ENCODE peak calls at places on chromosomes 3 and 15, in seven cellular contexts. E is HepG2, K is psoas muscle, L is gastrocnemius medialis, X is mucosa of descending colon, I is left lung, Z is right cardiac atrium. Y is an unnamed sample.

GRCh38 chr3:29346828-29347227 is 66.0 kb downstream of the RBMS3 start:
- ATAC-seq in E (no peak), K (no peak), L (no peak), X (no peak), I (no peak), Z (no peak), Y (no peak)

GRCh38 chr15:95300958-95301357 is 1029.5 kb upstream of the NR2F2 start:
- ATAC-seq in E (no peak), K (no peak), L (no peak), X (no peak), I (peak; percentile 38), Z (peak; percentile 75), Y (no peak)

GRCh38 chr15:73284073-73284472 is 84.7 kb downstream of the HCN4 start:
- ATAC-seq in E (no peak), K (no peak), L (no peak), X (no peak), I (no peak), Z (no peak), Y (no peak)

GRCh38 chr15:77670558-77671148 is 37.9 kb upstream of the LINGO1 start:
- ATAC-seq in E (no peak), K (no peak), L (no peak), X (no peak), I (no peak), Z (no peak), Y (no peak)

GRCh38 chr15:65918357-65918920 is 49.1 kb downstream of the RAB11A start:
- ATAC-seq in E (no peak), K (no peak), L (no peak), X (no peak), I (no peak), Z (no peak), Y (no peak)

GRCh38 chr15:42622328-42622925 is 47.0 kb downstream of the STARD9 start:
- ATAC-seq in E (peak; percentile 63), K (no peak), L (no peak), X (peak; percentile 90), I (no peak), Z (peak; percentile 52), Y (no peak)

GRCh38 chr3:186782542-186783069 is 771 bp upstream of the EIF4A2 start:
- ATAC-seq in E (peak; percentile 8), K (peak; percentile 0), L (peak; percentile 15), X (peak; percentile 31), I (peak; percentile 6), Z (peak; percentile 14), Y (peak; percentile 8)

GRCh38 chr3:192409838-192410683 is 317.3 kb downstream of the FGF12 start:
- ATAC-seq in E (peak; percentile 45), K (no peak), L (peak; percentile 18), X (peak; percentile 13), I (peak; percentile 34), Z (peak; percentile 35), Y (peak; percentile 58)

GRCh38 chr3:21654662-21655061 is 96.3 kb downstream of the ZNF385D start:
- ATAC-seq in E (no peak), K (no peak), L (no peak), X (no peak), I (peak; percentile 57), Z (no peak), Y (no peak)

GRCh38 chr3:26623409-26624208 is 1.0 kb downstream of the LRRC3B start:
- ATAC-seq in E (no peak), K (no peak), L (peak; percentile 4), X (no peak), I (no peak), Z (no peak), Y (no peak)

GRCh38 chr3:187954486-187955075 is 199.4 kb upstream of the LPP start:
- ATAC-seq in E (no peak), K (peak; percentile 27), L (peak; percentile 2), X (no peak), I (no peak), Z (no peak), Y (no peak)

GRCh38 chr3:46915297-46915822 is 37.8 kb downstream of the PTH1R start:
- ATAC-seq in E (no peak), K (peak; percentile 75), L (peak; percentile 97), X (no peak), I (no peak), Z (no peak), Y (no peak)

GRCh38 chr15:23397779-23398178 is 43.2 kb downstream of the GOLGA8S start:
- ATAC-seq in E (no peak), K (no peak), L (no peak), X (no peak), I (no peak), Z (peak; percentile 53), Y (no peak)

GRCh38 chr3:45275006-45275704 is 49.1 kb upstream of the TMEM158 start:
- ATAC-seq in E (no peak), K (no peak), L (no peak), X (no peak), I (no peak), Z (no peak), Y (no peak)

GRCh38 chr3:168077091-168077490 is 18.6 kb downstream of the GOLIM4 start:
- ATAC-seq in E (no peak), K (no peak), L (no peak), X (no peak), I (no peak), Z (no peak), Y (no peak)

GRCh38 chr3:145952541-145952940 is 208.4 kb downstream of the PLOD2 start:
- ATAC-seq in E (no peak), K (no peak), L (no peak), X (no peak), I (peak; percentile 39), Z (no peak), Y (no peak)

GRCh38 chr15:91924842-91925495 is 71.5 kb downstream of the SLCO3A1 start:
- ATAC-seq in E (no peak), K (no peak), L (no peak), X (peak; percentile 84), I (no peak), Z (no peak), Y (no peak)

GRCh38 chr3:157128771-157129671 is 30.9 kb downstream of the CCNL1 start:
- ATAC-seq in E (peak; percentile 63), K (no peak), L (no peak), X (peak; percentile 32), I (peak; percentile 22), Z (no peak), Y (no peak)

GRCh38 chr3:197340521-197340871 is 42.1 kb upstream of the DLG1 start:
- ATAC-seq in E (no peak), K (no peak), L (no peak), X (peak; percentile 64), I (no peak), Z (no peak), Y (no peak)

GRCh38 chr3:188802645-188803044 is 369.1 kb upstream of the TPRG1 start:
- ATAC-seq in E (no peak), K (no peak), L (no peak), X (peak; percentile 60), I (no peak), Z (no peak), Y (no peak)

GRCh38 chr3:52838561-52839267 is 3.9 kb upstream of the MUSTN1 start:
- ATAC-seq in E (no peak), K (no peak), L (no peak), X (peak; percentile 36), I (no peak), Z (no peak), Y (no peak)

GRCh38 chr15:98815207-98815606 is 166.9 kb downstream of the IGF1R start:
- ATAC-seq in E (no peak), K (no peak), L (no peak), X (no peak), I (no peak), Z (no peak), Y (no peak)

GRCh38 chr3:33054100-33055097 is 42.5 kb downstream of the GLB1 start:
- ATAC-seq in E (no peak), K (no peak), L (no peak), X (peak; percentile 30), I (peak; percentile 63), Z (peak; percentile 52), Y (no peak)

GRCh38 chr3:146222204-146223046 is 28.5 kb downstream of the PLSCR4 start:
- ATAC-seq in E (peak; percentile 95), K (no peak), L (no peak), X (peak; percentile 93), I (peak; percentile 54), Z (peak; percentile 93), Y (peak; percentile 57)

GRCh38 chr15:66771351-66771650 is 69.3 kb downstream of the SMAD6 start:
- ATAC-seq in E (peak; percentile 46), K (no peak), L (no peak), X (no peak), I (no peak), Z (no peak), Y (no peak)

DNA sequence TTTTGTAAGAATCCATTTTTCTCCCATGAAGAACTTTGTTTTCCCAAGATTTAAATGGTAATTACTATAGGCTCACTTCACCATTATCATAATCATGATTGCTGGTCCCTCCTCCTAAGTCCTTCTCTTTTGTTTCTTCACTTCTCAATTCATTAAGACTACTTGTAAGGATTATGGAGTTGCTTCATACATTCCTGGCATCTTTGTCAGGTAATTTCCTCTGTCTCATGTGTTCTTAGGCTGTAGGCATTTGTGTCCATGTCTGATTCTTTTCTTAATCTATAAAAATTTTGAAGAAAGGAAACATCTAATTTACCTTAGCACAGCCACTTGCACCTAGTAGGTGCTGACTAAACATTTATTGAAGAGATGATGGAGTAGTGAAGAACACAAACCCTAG is 79.9 kb upstream of the SATB1 start:
- ATAC-seq in E (no peak), K (no peak), L (no peak), X (no peak), I (no peak), Z (no peak), Y (no peak)
- H3K4me1 ChIP-seq in E (no peaks in the 10 kb centered on the region), K (no peaks in the 10 kb centered on the region), L (no peaks in the 10 kb centered on the region), X (no peaks in the 10 kb centered on the region), I (no peaks in the 10 kb centered on the region), Z (no peaks in the 10 kb centered on the region), Y (no peaks in the 10 kb centered on the region)

DNA sequence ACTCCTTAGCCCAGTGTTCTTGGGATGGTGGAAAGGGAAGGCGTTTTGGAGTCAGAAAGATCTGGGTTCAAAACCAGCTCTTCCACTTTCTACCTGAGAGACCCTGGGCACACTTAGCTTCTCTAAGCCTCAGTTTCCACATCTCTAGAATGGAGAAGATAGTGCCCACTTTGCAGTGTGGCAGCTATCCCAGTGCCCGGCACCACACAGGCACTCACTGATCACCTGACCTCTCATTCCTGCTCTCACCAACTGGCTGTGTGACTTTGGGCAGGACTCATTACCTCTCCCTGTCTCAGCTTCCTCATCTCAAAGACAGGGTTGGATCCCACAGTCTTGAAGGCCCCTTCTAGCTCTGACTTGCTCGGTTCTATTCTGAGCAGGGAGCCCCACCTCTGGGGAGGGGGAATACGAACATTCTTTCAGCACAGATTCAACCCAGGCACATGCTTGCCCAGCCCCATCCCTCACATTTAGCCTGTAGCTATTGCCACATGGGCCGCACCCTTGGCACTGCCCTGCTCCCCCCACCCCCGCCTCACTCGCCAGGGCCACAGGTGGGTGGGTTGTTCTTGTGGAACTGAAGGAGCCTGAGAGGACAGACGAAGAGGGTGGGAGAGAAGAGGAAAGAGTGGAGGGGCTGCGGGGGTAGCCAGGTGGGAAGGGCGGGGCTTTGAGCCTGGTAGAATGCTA is 39.2 kb downstream of the EPHB3 start:
- ATAC-seq in E (no peak), K (no peak), L (no peak), X (peak; percentile 23), I (peak; percentile 45), Z (no peak), Y (no peak)
- H3K4me3 ChIP-seq in E (no peak overlapping the region), K (no peak overlapping the region), L (no peak overlapping the region), X (no peak overlapping the region), I (no peak overlapping the region), Z (no peak overlapping the region), Y (no peak overlapping the region)

GRCh38 chr3:10939556-10939955 is 53.0 kb upstream of the SLC6A1 start:
- ATAC-seq in E (no peak), K (no peak), L (no peak), X (no peak), I (no peak), Z (no peak), Y (no peak)
- H3K4me1 ChIP-seq in E (no peaks in the 10 kb centered on the region), K (no peaks in the 10 kb centered on the region), L (no peaks in the 10 kb centered on the region), X (no peaks in the 10 kb centered on the region), I (no peaks in the 10 kb centered on the region), Z (no peaks in the 10 kb centered on the region), Y (no peaks in the 10 kb centered on the region)

GRCh38 chr3:73432723-73433032 is 192.1 kb downstream of the PDZRN3 start:
- ATAC-seq in E (no peak), K (no peak), L (no peak), X (no peak), I (no peak), Z (no peak), Y (no peak)
- H3K4me3 ChIP-seq in E (no peak overlapping the region), K (no peak overlapping the region), L (no peak overlapping the region), X (no peak overlapping the region), I (no peak overlapping the region), Z (no peak overlapping the region), Y (no peak overlapping the region)

Y was measured in gastroesophageal sphincter.